ENCODE peak calls at places on chromosomes 13 and 19, in five cellular contexts. H is H9, W is fibroblast of lung, F is IMR-90, Q is GM23338. J is an unnamed sample.

GRCh38 chr19:35736913-35737886 is 5.1 kb downstream of the IGFLR1 start:
- DNase-seq in H (no peak), W (no peak), F (no peak), Q (no peak), J (peak; percentile 85)

GRCh38 chr13:50170447-50171037 is 155.3 kb downstream of the KCNRG start:
- DNase-seq in H (no peak), W (no peak), F (peak; percentile 21), Q (no peak), J (peak; percentile 67)

GRCh38 chr19:48683349-48683748 is 10.5 kb upstream of the NTN5 start:
- DNase-seq in H (no peak), W (peak; percentile 55), F (peak; percentile 19), Q (no peak), J (peak; percentile 76)

GRCh38 chr19:29086646-29087045 is 126.3 kb downstream of the UQCRFS1 start:
- DNase-seq in H (no peak), W (no peak), F (no peak), Q (no peak), J (no peak)

GRCh38 chr13:78540424-78540823 is 62.9 kb downstream of the POU4F1 start:
- DNase-seq in H (no peak), W (no peak), F (no peak), Q (no peak), J (no peak)

GRCh38 chr13:23949200-23949599 is 51.9 kb upstream of the C1QTNF9B start:
- DNase-seq in H (no peak), W (no peak), F (no peak), Q (no peak), J (peak; percentile 35)

GRCh38 chr19:1249298-1249989 is 1.1 kb downstream of the MIDN start:
- DNase-seq in H (peak; percentile 95), W (peak; percentile 91), F (peak; percentile 96), Q (peak; percentile 96), J (peak; percentile 100)

GRCh38 chr13:112531263-112531794 is 56.6 kb downstream of the TUBGCP3 start:
- DNase-seq in H (no peak), W (no peak), F (no peak), Q (no peak), J (no peak)

GRCh38 chr13:100803091-100803490 is 128.5 kb upstream of the TMTC4 start:
- DNase-seq in H (no peak), W (no peak), F (no peak), Q (no peak), J (no peak)

GRCh38 chr13:110536006-110536693 is 25.4 kb downstream of the RAB20 start:
- DNase-seq in H (no peak), W (no peak), F (no peak), Q (no peak), J (peak; percentile 35)

GRCh38 chr13:114032121-114032799 is 58.4 kb upstream of the C13orf46 start:
- DNase-seq in H (no peak), W (peak; percentile 78), F (peak; percentile 75), Q (no peak), J (peak; percentile 98)

GRCh38 chr19:19406878-19407639 is 1.6 kb downstream of the GATAD2A start:
- DNase-seq in H (no peak), W (peak; percentile 52), F (peak; percentile 45), Q (no peak), J (no peak)

GRCh38 chr13:48189122-48189521 is 43.9 kb upstream of the ITM2B start:
- DNase-seq in H (no peak), W (no peak), F (no peak), Q (no peak), J (no peak)

GRCh38 chr13:48192536-48192935 is 40.5 kb upstream of the ITM2B start:
- DNase-seq in H (no peak), W (no peak), F (no peak), Q (peak; percentile 7), J (no peak)

GRCh38 chr13:48188640-48189039 is 44.4 kb upstream of the ITM2B start:
- DNase-seq in H (no peak), W (no peak), F (no peak), Q (peak; percentile 9), J (no peak)

GRCh38 chr13:48199404-48199991 is 33.5 kb upstream of the ITM2B start:
- DNase-seq in H (no peak), W (no peak), F (no peak), Q (no peak), J (peak; percentile 22)

GRCh38 chr13:48194392-48194754 is 38.6 kb upstream of the ITM2B start:
- DNase-seq in H (no peak), W (peak; percentile 8), F (no peak), Q (no peak), J (no peak)
- H2AFZ ChIP-seq in H (no peak overlapping the region), W (no peak overlapping the region), F (no peak overlapping the region), Q (peak overlapping the region; percentile 56), J (no peak overlapping the region)

GRCh38 chr19:7916908-7917291 is 2.3 kb downstream of the TGFBR3L start:
- DNase-seq in H (no peak), W (no peak), F (no peak), Q (peak; percentile 47), J (no peak)
- H2AFZ ChIP-seq in H (no peak overlapping the region), W (no peak overlapping the region), F (peak overlapping the region; percentile 90), Q (peak overlapping the region; percentile 88), J (peak overlapping the region; percentile 15)

GRCh38 chr19:39406656-39407393 is at the start of gene ZFP36:
- DNase-seq in H (peak; percentile 86), W (peak; percentile 67), F (peak; percentile 83), Q (peak; percentile 83), J (peak; percentile 99)
- H2AFZ ChIP-seq in H (no peak within 1 kb of the TSS), W (no peak within 1 kb of the TSS), F (peak within 1 kb of the TSS; percentile 84), Q (no peak within 1 kb of the TSS), J (no peak within 1 kb of the TSS)

DNA sequence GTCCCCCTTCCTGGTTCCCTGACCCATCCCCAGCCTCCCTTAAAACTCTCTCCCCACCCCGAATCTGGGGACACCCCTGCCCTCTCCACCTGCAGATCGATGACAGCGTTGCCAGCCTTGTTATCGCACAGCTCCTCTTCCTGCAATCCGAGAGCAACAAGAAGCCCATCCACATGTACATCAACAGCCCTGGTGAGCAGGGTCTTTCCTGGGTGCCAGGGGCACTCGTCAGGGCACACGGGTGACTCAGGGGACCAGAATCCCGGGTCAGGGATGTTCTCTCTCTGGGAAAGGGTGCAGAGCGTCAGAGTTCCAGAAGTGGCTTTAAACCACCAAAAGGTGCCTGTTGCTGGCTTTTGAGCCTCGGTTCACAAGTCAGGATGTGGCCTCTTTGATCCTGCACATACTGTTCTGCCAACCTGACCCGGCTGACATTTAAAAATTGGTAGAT is 1.0 kb downstream of the CLPP start:
- DNase-seq in H (no peak), W (no peak), F (no peak), Q (no peak), J (peak; percentile 56)
- H2AFZ ChIP-seq in H (no peak overlapping the region), W (peak overlapping the region; percentile 45), F (peak overlapping the region; percentile 99), Q (peak overlapping the region; percentile 72), J (peak overlapping the region; percentile 87)

GRCh38 chr19:11598103-11598483 is 810 bp downstream of the ZNF627 start:
- DNase-seq in H (no peak), W (no peak), F (no peak), Q (no peak), J (no peak)
- H2AFZ ChIP-seq in H (no peak overlapping the region), W (peak overlapping the region; percentile 91), F (no peak overlapping the region), Q (no peak overlapping the region), J (peak overlapping the region; percentile 95)

J was measured in osteoblast.